ENCODE peak calls at places on chromosomes 6 and 20, in nine cellular contexts. N is fibroblast of the conjunctiva, D is lower lobe of right lung, E is HT-29, P is kidney tubule cell, F is NCI-H524 treated with DMSO at 0.1 percent for 48 hours, W is transverse colon, Z is neural crest cell, G is left ventricle myocardium inferior. L is an unnamed sample.

GRCh38 chr20:4449977-4450715 is 271.6 kb upstream of the PRND start:
- DNase-seq in N (no peak), D (no peak), E (peak), P (peak), F (no peak), W (no peak), Z (no peak), G (no peak), L (no peak)

GRCh38 chr20:48682529-48683385 is 145.0 kb downstream of the PREX1 start:
- DNase-seq in N (peak), D (peak), E (peak), P (peak), F (peak), W (peak), Z (no peak), G (peak), L (peak)

GRCh38 chr6:24126586-24127192 is 674 bp downstream of the NRSN1 start:
- DNase-seq in N (peak), D (no peak), E (peak), P (peak), F (no peak), W (peak), Z (peak), G (no peak), L (peak)

GRCh38 chr6:56292505-56293181 is 45.3 kb upstream of the COL21A1 start:
- DNase-seq in N (peak), D (no peak), E (peak), P (peak), F (peak), W (peak), Z (peak), G (no peak), L (no peak)

GRCh38 chr6:53869964-53870363 is 75.2 kb downstream of the LRRC1 start:
- DNase-seq in N (no peak), D (no peak), E (no peak), P (no peak), F (no peak), W (no peak), Z (no peak), G (no peak), L (no peak)

GRCh38 chr6:46583081-46583480 is 69.5 kb downstream of the CYP39A1 start:
- DNase-seq in N (no peak), D (no peak), E (no peak), P (no peak), F (no peak), W (no peak), Z (no peak), G (no peak), L (no peak)

GRCh38 chr6:133955582-133956412 is 2.8 kb downstream of the TBPL1 start:
- DNase-seq in N (no peak), D (no peak), E (no peak), P (no peak), F (no peak), W (no peak), Z (no peak), G (no peak), L (no peak)

GRCh38 chr6:32838114-32838958 is at the start of gene TAP2:
- DNase-seq in N (peak), D (peak), E (peak), P (peak), F (no peak), W (peak), Z (peak), G (peak), L (peak)

GRCh38 chr6:132907915-132908314 is 93.5 kb downstream of the RPS12 start:
- DNase-seq in N (no peak), D (no peak), E (no peak), P (peak), F (no peak), W (no peak), Z (no peak), G (no peak), L (no peak)

GRCh38 chr20:18904624-18905023 is 91.0 kb downstream of the SCP2D1 start:
- DNase-seq in N (no peak), D (no peak), E (peak), P (no peak), F (no peak), W (peak), Z (no peak), G (no peak), L (no peak)

GRCh38 chr20:45969712-45970634 is 2.0 kb downstream of the ZNF335 start:
- DNase-seq in N (peak), D (no peak), E (peak), P (peak), F (peak), W (peak), Z (no peak), G (no peak), L (peak)

GRCh38 chr20:49037962-49038387 is 8.1 kb upstream of the CSE1L start:
- DNase-seq in N (no peak), D (no peak), E (no peak), P (no peak), F (no peak), W (no peak), Z (no peak), G (no peak), L (no peak)

GRCh38 chr6:132333639-132334516 is 67.4 kb downstream of the MOXD1 start:
- DNase-seq in N (peak), D (no peak), E (peak), P (peak), F (no peak), W (peak), Z (no peak), G (no peak), L (no peak)

GRCh38 chr6:153045271-153045670 is 42.8 kb upstream of the MTRF1L start:
- DNase-seq in N (no peak), D (no peak), E (no peak), P (no peak), F (peak), W (no peak), Z (no peak), G (no peak), L (no peak)

GRCh38 chr6:68649669-68650068 is 14.6 kb downstream of the ADGRB3 start:
- DNase-seq in N (no peak), D (no peak), E (no peak), P (no peak), F (no peak), W (no peak), Z (no peak), G (no peak), L (no peak)

L was measured in DMS 273 treated with DMSO at 0.1 percent for 48 hours.